ENCODE peak calls at places on chromosomes 7 and 10, in five cellular contexts. D is AG04450; R is CD4-positive, alpha-beta T cell; M is cardiac muscle cell; B is breast epithelium. H is an unnamed sample. For H3K9me3, the result is how much of the 10 kb centered on the place peaks cover.

GRCh38 chr7:71131753-71132520 is at the start of gene GALNT17:
- DNase-seq in D (no peak), M (no peak), R (no peak), B (no peak), H (no peak)

GRCh38 chr7:26367219-26367711 is 75.6 kb downstream of the SNX10 start:
- DNase-seq in D (no peak), M (no peak), R (no peak), B (no peak), H (no peak)

GRCh38 chr7:24325708-24326107 is 41.7 kb downstream of the NPY start:
- DNase-seq in D (no peak), B (no peak), M (no peak), R (no peak), H (no peak)

GRCh38 chr10:129641982-129642381 is 174.9 kb downstream of the MGMT start:
- DNase-seq in R (no peak), B (no peak), M (no peak), D (no peak), H (no peak)

GRCh38 chr7:158929306-158929705 is 72.9 kb downstream of the DYNC2I1 start:
- DNase-seq in D (no peak), R (no peak), M (no peak), B (no peak), H (no peak)

GRCh38 chr10:122786269-122786668 is 59.4 kb downstream of the CUZD1 start:
- DNase-seq in M (peak), B (no peak), R (no peak), D (no peak), H (no peak)

GRCh38 chr10:78950656-78951587 is 117.8 kb upstream of the ZMIZ1 start:
- DNase-seq in R (no peak), D (no peak), B (peak), M (no peak), H (no peak)

GRCh38 chr7:98922392-98923107 is 44.2 kb downstream of the TRRAP start:
- DNase-seq in R (no peak), B (peak), D (peak), M (peak), H (no peak)

GRCh38 chr7:76310102-76310957 is 7.9 kb downstream of the HSPB1 start:
- DNase-seq in M (no peak), B (peak), R (no peak), D (no peak), H (no peak)

GRCh38 chr7:47345754-47346377 is 236.0 kb downstream of the TNS3 start:
- DNase-seq in B (no peak), D (no peak), M (no peak), R (no peak), H (no peak)

GRCh38 chr10:44724415-44725174 is 186.5 kb upstream of the TMEM72 start:
- DNase-seq in B (no peak), M (peak), R (no peak), D (no peak), H (no peak)

GRCh38 chr7:129093867-129094456 is 39.1 kb upstream of the TNPO3 start:
- DNase-seq in R (no peak), M (no peak), B (no peak), D (no peak), H (no peak)

GRCh38 chr10:12711344-12711708 is 290.2 kb downstream of the CCDC3 start:
- DNase-seq in M (no peak), B (no peak), D (no peak), R (no peak), H (no peak)

GRCh38 chr10:12710594-12711343 is 290.7 kb downstream of the CCDC3 start:
- DNase-seq in M (peak), B (peak), R (peak), D (peak), H (peak)

GRCh38 chr10:12708921-12709320 is 292.6 kb downstream of the CCDC3 start:
- DNase-seq in D (no peak), M (peak), B (no peak), R (no peak), H (peak)

GRCh38 chr10:12710157-12710556 is 291.4 kb downstream of the CCDC3 start:
- DNase-seq in D (no peak), M (no peak), B (no peak), R (no peak), H (no peak)

DNA sequence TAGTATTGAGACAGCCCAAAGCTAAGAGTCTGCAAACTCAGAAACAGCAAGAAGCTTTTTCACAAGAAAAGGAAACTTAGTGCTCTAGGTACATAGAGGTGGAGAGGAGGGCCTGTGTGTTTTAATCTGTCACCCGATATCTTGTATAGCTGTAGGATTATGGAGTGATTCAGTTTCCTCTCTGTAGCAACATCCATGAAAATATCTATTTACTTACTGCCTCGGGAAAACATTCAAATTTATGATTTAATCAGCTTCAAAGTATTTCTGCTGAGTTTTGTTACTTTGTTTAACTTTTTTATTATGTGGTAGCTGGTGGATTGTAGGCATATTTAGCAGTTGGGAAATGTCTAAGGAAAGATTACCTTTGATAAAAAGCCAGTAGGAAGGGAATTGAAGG is 292.0 kb downstream of the CCDC3 start:
- DNase-seq in M (peak), B (no peak), R (no peak), D (no peak), H (no peak)
- H3K27ac ChIP-seq in M (no peak), B (no peak), R (no peak), D (peak), H (peak)

GRCh38 chr7:136693166-136694119 is 175.0 kb upstream of the CHRM2 start:
- DNase-seq in M (no peak), B (no peak), R (no peak), D (no peak), H (no peak)

GRCh38 chr7:136688601-136689000 is 179.9 kb upstream of the CHRM2 start:
- DNase-seq in D (no peak), M (no peak), B (no peak), R (no peak), H (no peak)

GRCh38 chr7:136685506-136685905 is 182.9 kb upstream of the CHRM2 start:
- DNase-seq in B (no peak), D (no peak), M (no peak), R (no peak), H (no peak)

GRCh38 chr7:136692221-136692620 is 176.2 kb upstream of the CHRM2 start:
- DNase-seq in M (no peak), B (no peak), D (no peak), R (no peak), H (no peak)

GRCh38 chr7:136687693-136688322 is 180.6 kb upstream of the CHRM2 start:
- DNase-seq in D (peak), R (no peak), M (peak), B (no peak), H (no peak)
- TF ChIP-seq CTCF in D (peak), R (no peak), M (peak), B (peak), H (peak)

GRCh38 chr10:14086596-14086995 is 244.1 kb downstream of the FRMD4A start:
- DNase-seq in B (no peak), D (peak), M (no peak), R (no peak), H (no peak)

GRCh38 chr10:14080795-14081194 is 249.9 kb downstream of the FRMD4A start:
- DNase-seq in B (no peak), R (no peak), D (no peak), M (no peak), H (no peak)

GRCh38 chr10:14087585-14087984 is 243.1 kb downstream of the FRMD4A start:
- DNase-seq in M (no peak), B (no peak), D (no peak), R (no peak), H (no peak)

GRCh38 chr10:14089556-14090297 is 241.0 kb downstream of the FRMD4A start:
- DNase-seq in R (no peak), B (no peak), D (no peak), M (no peak), H (no peak)

DNA sequence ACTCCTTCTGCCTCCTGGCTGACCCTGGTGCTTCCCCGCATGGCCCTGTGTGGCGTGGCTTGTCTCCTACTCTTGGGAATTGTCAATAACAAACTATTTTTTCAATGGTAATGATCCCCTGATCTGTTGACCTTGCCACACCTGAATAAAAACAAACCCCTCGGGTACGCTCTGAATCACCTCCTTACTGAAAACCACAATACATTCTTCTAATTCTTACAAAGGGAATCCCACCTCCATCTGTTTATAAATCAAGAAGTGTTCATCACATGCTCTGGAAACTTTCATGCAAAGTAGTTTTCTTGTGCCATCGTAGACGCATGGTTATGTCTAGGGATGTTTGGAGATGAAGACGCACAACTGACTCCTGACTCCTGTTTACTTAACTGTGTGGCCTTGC is 245.8 kb downstream of the FRMD4A start:
- DNase-seq in R (no peak), B (no peak), D (peak), M (no peak), H (peak)
- H3K9me3 ChIP-seq in R (under half), B (under half), D (under half), M (under half), H (under half)

DNA sequence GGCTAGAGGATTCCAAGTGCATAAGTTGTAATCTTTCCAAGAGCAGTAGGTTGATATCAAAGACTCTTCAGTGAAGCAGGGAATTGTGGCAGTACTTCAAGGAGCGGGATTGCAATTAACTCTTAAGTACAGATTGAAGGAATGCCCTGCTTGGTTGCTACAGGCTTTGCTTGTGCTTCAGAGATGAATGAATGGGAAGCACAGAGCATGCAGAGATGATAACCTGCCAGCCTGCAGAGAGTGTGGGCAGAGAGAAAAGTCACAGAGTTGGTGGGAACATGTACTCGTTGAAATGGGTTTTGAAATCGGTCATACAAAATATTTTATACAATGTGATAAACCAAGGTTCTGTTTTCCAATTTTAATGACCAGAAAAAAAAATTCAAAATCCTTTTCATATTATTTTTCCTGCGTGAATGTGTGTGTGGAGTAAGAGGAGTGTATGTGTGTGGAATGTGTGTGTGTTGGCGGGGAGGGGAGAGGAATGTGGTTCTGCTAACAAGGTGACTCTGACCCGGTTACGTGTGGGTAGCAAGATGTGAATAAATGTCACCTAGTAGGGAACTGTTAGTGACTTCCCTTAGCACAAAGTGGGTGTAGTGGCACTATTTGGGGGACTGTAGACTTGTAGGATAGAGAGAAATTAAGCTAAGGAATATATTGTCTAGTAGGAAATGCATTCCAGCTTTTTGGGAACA is 697.8 kb downstream of the GATA3 start:
- DNase-seq in M (no peak), D (no peak), B (no peak), R (no peak), H (no peak)
- H3K27ac ChIP-seq in M (no peak), D (no peak), B (no peak), R (no peak), H (no peak)

GRCh38 chr7:29957921-29958320 is 31.7 kb downstream of the SCRN1 start:
- DNase-seq in D (no peak), B (no peak), M (no peak), R (no peak), H (no peak)

GRCh38 chr7:29956477-29956836 is 33.1 kb downstream of the SCRN1 start:
- DNase-seq in R (no peak), M (no peak), B (no peak), D (no peak), H (peak)

GRCh38 chr7:29957521-29957920 is 32.1 kb downstream of the SCRN1 start:
- DNase-seq in D (no peak), B (no peak), M (no peak), R (no peak), H (no peak)

GRCh38 chr7:29955075-29955792 is 34.4 kb downstream of the SCRN1 start:
- DNase-seq in R (no peak), B (no peak), M (no peak), D (no peak), H (no peak)

GRCh38 chr7:29955799-29956476 is 33.7 kb downstream of the SCRN1 start:
- DNase-seq in M (no peak), D (no peak), B (no peak), R (no peak), H (no peak)
- TF ChIP-seq CTCF in M (no peak), D (no peak), B (no peak), R (no peak), H (no peak)

GRCh38 chr10:96890580-96890979 is 58.5 kb downstream of the LCOR start:
- DNase-seq in D (no peak), M (no peak), R (no peak), B (no peak), H (no peak)

GRCh38 chr10:96889415-96890171 is 57.5 kb downstream of the LCOR start:
- DNase-seq in M (no peak), D (no peak), B (no peak), R (no peak), H (no peak)

GRCh38 chr10:96890172-96890513 is 58.0 kb downstream of the LCOR start:
- DNase-seq in M (no peak), B (no peak), R (no peak), D (no peak), H (peak)

GRCh38 chr10:96895662-96896424 is 63.7 kb downstream of the LCOR start:
- DNase-seq in M (no peak), B (no peak), R (no peak), D (no peak), H (no peak)

GRCh38 chr10:96891840-96892239 is 59.7 kb downstream of the LCOR start:
- DNase-seq in R (no peak), M (no peak), B (no peak), D (no peak), H (no peak)
- H3K9me3 ChIP-seq in R (under half), M (under half), B (under half), D (under half), H (under half)

GRCh38 chr7:86968618-86969017 is 90.8 kb downstream of the ELAPOR2 start:
- DNase-seq in M (no peak), R (no peak), B (no peak), D (no peak), H (no peak)
- H3K27ac ChIP-seq in M (no peak), R (no peak), B (no peak), D (no peak), H (no peak)

DNA sequence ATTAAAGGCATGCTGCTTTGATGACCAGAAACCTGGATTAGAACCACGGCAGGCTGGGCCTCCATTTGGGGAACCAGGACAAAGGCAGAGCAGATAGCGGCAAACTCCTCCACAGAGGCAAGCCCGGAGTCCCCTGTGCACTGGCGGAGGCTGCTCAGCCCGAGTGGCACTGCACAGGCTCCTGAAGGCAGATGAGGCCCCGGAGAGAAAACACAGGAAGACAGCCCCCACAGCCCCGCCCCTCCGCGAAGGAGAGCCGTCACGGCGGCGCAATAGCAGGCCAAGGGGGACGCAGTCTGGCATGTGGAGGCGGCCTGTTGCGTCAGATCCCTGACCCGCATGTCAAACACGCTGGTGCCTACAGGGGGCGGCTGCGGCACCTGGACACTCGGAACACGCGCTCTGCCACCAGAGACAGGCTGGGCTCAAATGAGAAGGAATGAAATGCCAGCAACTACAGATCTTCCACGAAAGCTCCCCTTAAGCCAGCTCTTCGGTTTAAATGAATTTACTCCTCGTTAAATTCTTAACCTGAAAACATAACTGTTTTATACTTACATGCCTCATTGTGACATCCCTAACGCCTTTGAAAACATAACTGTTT is 128.5 kb downstream of the MAD1L1 start:
- DNase-seq in D (peak), M (peak), B (peak), R (peak), H (no peak)
- TF ChIP-seq CTCF in D (peak), M (peak), B (no peak), R (peak), H (peak)

H was measured in PC-9.